ENCODE peak calls at places on chromosomes 11 and 22, in seven cellular contexts. D is colonic mucosa, Z is fibroblast of lung, Q is bronchial epithelial cell, M is spleen, S is IMR-90, K is HFFc6. T is an unnamed sample.
A peak's percentile ranks its signal among the peaks of the same experiment; 100 is the strongest.

GRCh38 chr11:44565746-44566558 is 489 bp downstream of the CD82 start:
- DNase-seq in D (no peak), K (no peak), Z (no peak), Q (no peak), M (peak; percentile 78), S (no peak), T (no peak)

GRCh38 chr22:27747396-27748256 is 53.9 kb downstream of the MN1 start:
- DNase-seq in S (no peak), K (no peak), M (no peak), Z (no peak), Q (peak; percentile 26), D (no peak), T (no peak)

GRCh38 chr22:39574779-39575551 is 4.4 kb downstream of the CACNA1I start:
- DNase-seq in S (peak; percentile 95), K (peak; percentile 86), M (no peak), Z (peak; percentile 94), D (no peak), Q (peak; percentile 89), T (peak; percentile 93)

GRCh38 chr11:17861036-17861755 is 126.6 kb downstream of the KCNC1 start:
- DNase-seq in Q (no peak), Z (peak; percentile 54), D (no peak), K (no peak), S (peak; percentile 33), M (no peak), T (peak; percentile 19)

GRCh38 chr11:130068546-130068985 is 1.1 kb upstream of the APLP2 start:
- DNase-seq in S (no peak), D (no peak), Q (peak; percentile 56), M (no peak), Z (no peak), K (no peak), T (no peak)

GRCh38 chr22:46626911-46627805 is 7.0 kb downstream of the GRAMD4 start:
- DNase-seq in K (no peak), Q (peak; percentile 84), D (no peak), Z (no peak), M (no peak), S (no peak), T (no peak)

GRCh38 chr11:40118780-40119179 is 1340.7 kb downstream of the LRRC4C start:
- DNase-seq in S (no peak), D (no peak), Q (no peak), M (no peak), K (no peak), Z (no peak), T (no peak)

GRCh38 chr11:65329503-65329902 is 4.1 kb upstream of the DPF2 start:
- DNase-seq in Q (no peak), K (no peak), M (no peak), S (no peak), Z (no peak), D (no peak), T (no peak)

GRCh38 chr11:33695051-33695566 is 5.5 kb downstream of the C11orf91 start:
- DNase-seq in Z (no peak), D (no peak), S (no peak), M (no peak), K (no peak), Q (no peak), T (no peak)

GRCh38 chr11:69971741-69972140 is 106.4 kb upstream of the ANO1 start:
- DNase-seq in M (no peak), Q (no peak), Z (no peak), S (no peak), D (no peak), K (no peak), T (no peak)
- TF ChIP-seq CTCF in M (no peak), Q (no peak), Z (no peak), S (no peak), D (no peak), K (no peak), T (no peak)

DNA sequence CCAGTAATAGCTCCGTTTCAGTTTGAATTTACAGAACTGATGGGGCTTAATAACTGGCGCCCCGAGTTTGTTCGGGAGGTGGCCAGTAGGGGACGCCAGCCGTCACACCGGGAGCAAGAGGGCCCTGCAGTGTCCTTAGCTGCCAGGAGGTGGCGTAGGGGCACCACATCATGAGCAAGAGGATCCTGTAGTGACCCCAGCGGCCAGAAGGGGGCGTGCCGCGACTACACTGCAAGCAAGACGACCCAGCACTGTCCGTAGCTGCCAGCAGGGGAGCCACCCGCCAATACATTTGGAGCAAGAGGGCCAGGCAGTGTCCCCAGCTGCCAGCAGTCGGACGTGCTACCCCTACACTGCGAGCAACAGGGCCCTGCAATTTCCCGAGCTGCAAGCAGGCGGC is 663.7 kb upstream of the B3GAT1 start:
- DNase-seq in K (peak; percentile 32), M (peak; percentile 81), Q (peak; percentile 9), Z (peak; percentile 21), S (peak; percentile 5), D (peak; percentile 53), T (peak; percentile 35)
- TF ChIP-seq CTCF in K (peak; percentile 83), M (peak; percentile 47), Q (peak; percentile 41), Z (peak; percentile 15), S (peak; percentile 50), D (no peak), T (peak; percentile 52)

GRCh38 chr11:60769273-60769672 is 12.6 kb downstream of the MS4A15 start:
- DNase-seq in D (no peak), K (no peak), Q (peak; percentile 65), S (no peak), Z (no peak), M (peak; percentile 41), T (no peak)

GRCh38 chr11:60766547-60766946 is 9.9 kb downstream of the MS4A15 start:
- DNase-seq in D (no peak), M (peak; percentile 14), Q (no peak), K (no peak), S (no peak), Z (no peak), T (no peak)

GRCh38 chr11:60768202-60768601 is 11.5 kb downstream of the MS4A15 start:
- DNase-seq in Z (no peak), S (no peak), M (peak; percentile 64), K (no peak), Q (no peak), D (no peak), T (no peak)

GRCh38 chr11:60765355-60765754 is 8.7 kb downstream of the MS4A15 start:
- DNase-seq in D (no peak), Q (no peak), S (no peak), K (no peak), Z (no peak), M (peak; percentile 17), T (no peak)

GRCh38 chr11:60767388-60767811 is 10.7 kb downstream of the MS4A15 start:
- DNase-seq in S (no peak), Q (no peak), Z (no peak), M (peak; percentile 70), D (no peak), K (no peak), T (no peak)
- TF ChIP-seq CTCF in S (peak; percentile 23), Q (peak; percentile 26), Z (peak; percentile 35), M (peak; percentile 23), D (peak; percentile 25), K (peak; percentile 69), T (peak; percentile 46)

DNA sequence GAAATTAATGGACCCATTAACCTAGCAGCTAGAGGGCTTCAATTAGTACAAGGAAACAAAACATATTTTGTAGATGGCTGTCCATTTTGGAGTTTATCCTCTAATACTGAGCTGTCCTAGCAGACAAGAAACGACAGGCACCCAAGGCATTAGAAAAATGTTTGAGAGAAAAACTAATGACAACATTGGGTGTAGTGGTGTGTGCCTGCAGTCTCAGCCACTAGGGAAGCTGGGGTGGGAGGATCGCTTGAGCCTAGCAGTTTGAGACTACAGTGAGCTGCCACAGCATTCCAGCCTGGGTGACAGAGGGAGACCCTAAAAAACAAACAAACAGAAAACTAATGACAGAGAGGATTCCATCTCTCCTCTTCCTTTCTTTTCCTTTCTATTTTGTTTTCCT is 1.5 kb downstream of the A4GALT start:
- DNase-seq in Z (no peak), M (no peak), Q (peak; percentile 46), S (no peak), K (peak; percentile 25), D (no peak), T (no peak)
- TF ChIP-seq CTCF in Z (no peak), M (no peak), Q (no peak), S (no peak), K (no peak), D (no peak), T (no peak)